ENCODE peak calls at places on chromosomes 5 and 9, in nine cellular contexts. M is H1; P is effector memory CD4-positive, alpha-beta T cell; K is tibial artery; N is SK-N-SH; F is lower lobe of right lung; Z is right lobe of liver; Q is SK-N-MC; B is dorsolateral prefrontal cortex. H is an unnamed sample.

GRCh38 chr5:158207733-158208132 is 348.8 kb upstream of the CLINT1 start:
- DNase-seq in P (no peak), N (no peak), B (no peak), Q (no peak), M (no peak), F (no peak), Z (no peak), K (no peak), H (no peak)

GRCh38 chr5:145218982-145219381 is 616.2 kb downstream of the PRELID2 start:
- DNase-seq in K (no peak), P (no peak), Z (no peak), Q (no peak), N (no peak), F (no peak), B (no peak), M (no peak), H (no peak)

GRCh38 chr9:12775963-12776774 is 1.3 kb downstream of the LURAP1L start:
- DNase-seq in Q (no peak), Z (peak), F (peak), B (peak), P (no peak), M (peak), N (peak), K (peak), H (peak)

GRCh38 chr5:160036243-160036642 is 27.3 kb downstream of the TTC1 start:
- DNase-seq in Q (no peak), K (no peak), B (no peak), N (no peak), F (no peak), Z (no peak), M (no peak), P (no peak), H (no peak)

GRCh38 chr5:101278011-101278687 is 375.1 kb upstream of the ST8SIA4 start:
- DNase-seq in M (no peak), Q (no peak), P (no peak), K (no peak), Z (no peak), N (no peak), F (no peak), B (no peak), H (no peak)

GRCh38 chr5:160287378-160288051 is 24.8 kb downstream of the CCNJL start:
- DNase-seq in N (peak), M (peak), Z (no peak), F (peak), P (no peak), K (no peak), B (no peak), Q (no peak), H (no peak)

GRCh38 chr9:13360188-13360587 is 80.7 kb upstream of the MPDZ start:
- DNase-seq in Z (no peak), Q (no peak), P (no peak), M (no peak), F (no peak), K (no peak), N (peak), B (no peak), H (no peak)

GRCh38 chr5:96978812-96979449 is 43.1 kb downstream of the LNPEP start:
- DNase-seq in M (no peak), K (no peak), Q (no peak), N (no peak), F (no peak), B (no peak), P (no peak), Z (no peak), H (no peak)

GRCh38 chr9:109476781-109477268 is 21.3 kb downstream of the PTPN3 start:
- DNase-seq in B (no peak), P (no peak), Q (no peak), N (no peak), F (no peak), M (no peak), Z (no peak), K (no peak), H (no peak)

GRCh38 chr5:127228540-127229184 is 61.9 kb upstream of the MEGF10 start:
- DNase-seq in Q (no peak), K (no peak), F (no peak), B (no peak), M (peak), Z (no peak), P (no peak), N (peak), H (no peak)

GRCh38 chr5:124668353-124669299 is 77.8 kb downstream of the ZNF608 start:
- DNase-seq in Q (no peak), P (no peak), M (no peak), Z (no peak), B (no peak), F (no peak), K (no peak), N (no peak), H (no peak)

GRCh38 chr9:88874391-88874790 is 116.9 kb upstream of the S1PR3 start:
- DNase-seq in K (no peak), F (no peak), N (no peak), M (no peak), Q (no peak), P (no peak), Z (no peak), B (no peak), H (no peak)

GRCh38 chr5:137344723-137345322 is 154.3 kb downstream of the SPOCK1 start:
- DNase-seq in P (no peak), Z (no peak), Q (peak), K (peak), B (no peak), N (peak), F (no peak), M (peak), H (peak)

GRCh38 chr9:108168451-108168850 is 678.9 kb upstream of the KLF4 start:
- DNase-seq in N (no peak), Z (no peak), F (no peak), K (peak), P (no peak), M (no peak), Q (no peak), B (no peak), H (no peak)

GRCh38 chr5:172293054-172293744 is 9.6 kb upstream of the UBTD2 start:
- DNase-seq in K (peak), P (peak), F (peak), Z (peak), N (peak), M (peak), Q (peak), B (peak), H (peak)

GRCh38 chr5:143614831-143615230 is 197.1 kb upstream of the HMHB1 start:
- DNase-seq in Z (no peak), M (no peak), F (no peak), B (no peak), K (no peak), P (no peak), Q (no peak), N (no peak), H (no peak)

GRCh38 chr9:126391713-126392661 is 65.4 kb downstream of the MVB12B start:
- DNase-seq in Z (no peak), Q (no peak), B (no peak), F (no peak), M (no peak), N (no peak), P (no peak), K (no peak), H (no peak)

GRCh38 chr9:109771084-109771483 is 8.9 kb upstream of the PALM2AKAP2 start:
- DNase-seq in Z (no peak), M (no peak), N (no peak), P (no peak), Q (no peak), B (no peak), F (no peak), K (no peak), H (no peak)

GRCh38 chr5:82418608-82418950 is 140.4 kb upstream of the RPS23 start:
- DNase-seq in Z (no peak), K (no peak), M (no peak), Q (no peak), B (no peak), N (no peak), P (no peak), F (no peak), H (no peak)
- H3K27ac ChIP-seq in Z (no peak), K (no peak), M (no peak), Q (no peak), B (no peak), N (peak), P (no peak), F (peak), H (no peak)

GRCh38 chr9:131482343-131483006 is 20.2 kb upstream of the POMT1 start:
- DNase-seq in F (peak), P (no peak), K (no peak), N (no peak), Z (no peak), B (no peak), M (no peak), Q (no peak), H (no peak)

GRCh38 chr9:131484051-131484445 is 18.7 kb upstream of the POMT1 start:
- DNase-seq in P (no peak), N (no peak), B (no peak), F (peak), M (no peak), Q (no peak), K (no peak), Z (no peak), H (no peak)

GRCh38 chr9:131484560-131485185 is 18.0 kb upstream of the POMT1 start:
- DNase-seq in Q (no peak), Z (no peak), M (no peak), N (no peak), B (no peak), F (peak), K (no peak), P (no peak), H (peak)

GRCh38 chr9:131485206-131485605 is 17.5 kb upstream of the POMT1 start:
- DNase-seq in P (no peak), F (peak), M (no peak), Z (no peak), B (no peak), Q (no peak), N (no peak), K (no peak), H (no peak)

GRCh38 chr9:131483319-131484050 is 19.2 kb upstream of the POMT1 start:
- DNase-seq in M (no peak), Q (no peak), N (no peak), Z (no peak), K (no peak), F (peak), B (no peak), P (no peak), H (peak)
- H3K27ac ChIP-seq in M (no peak), Q (no peak), N (no peak), Z (no peak), K (no peak), F (no peak), B (peak), P (no peak), H (peak)

DNA sequence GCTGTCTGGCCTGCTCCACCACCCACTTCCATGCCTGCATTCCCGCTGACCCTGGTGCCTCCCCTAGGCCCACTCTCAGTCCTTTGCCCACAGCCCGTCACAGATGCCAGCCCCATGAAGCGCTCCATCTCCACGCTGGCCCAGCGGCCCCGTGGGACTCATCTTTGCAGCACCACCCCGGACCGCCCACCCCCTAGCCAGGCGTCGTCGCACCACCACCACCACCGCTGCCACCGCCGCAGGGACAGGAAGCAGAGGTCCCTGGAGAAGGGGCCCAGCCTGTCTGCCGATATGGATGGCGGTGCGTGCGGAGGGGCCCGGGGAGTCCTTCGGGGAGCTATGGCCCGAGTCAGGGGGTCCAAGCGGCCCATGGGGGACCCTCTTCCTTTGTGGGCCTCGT is 242.5 kb downstream of the CACNA1B start:
- DNase-seq in M (no peak), K (no peak), Z (peak), N (no peak), F (no peak), B (no peak), P (no peak), Q (no peak), H (no peak)
- H3K27ac ChIP-seq in M (no peak), K (no peak), Z (no peak), N (no peak), F (no peak), B (no peak), P (no peak), Q (no peak), H (no peak)

GRCh38 chr5:68345595-68345994 is 130.0 kb downstream of the PIK3R1 start:
- DNase-seq in Q (no peak), F (no peak), K (no peak), P (no peak), Z (no peak), B (no peak), M (no peak), N (no peak), H (no peak)

GRCh38 chr5:68342693-68343092 is 127.1 kb downstream of the PIK3R1 start:
- DNase-seq in M (no peak), N (no peak), K (no peak), P (no peak), Q (no peak), Z (no peak), F (no peak), B (no peak), H (no peak)

GRCh38 chr5:68343421-68343826 is 127.9 kb downstream of the PIK3R1 start:
- DNase-seq in Z (no peak), N (no peak), K (peak), Q (no peak), M (no peak), P (no peak), F (no peak), B (peak), H (peak)

GRCh38 chr5:68345166-68345565 is 129.6 kb downstream of the PIK3R1 start:
- DNase-seq in Z (no peak), M (no peak), B (no peak), F (no peak), Q (no peak), K (no peak), N (no peak), P (no peak), H (no peak)

DNA sequence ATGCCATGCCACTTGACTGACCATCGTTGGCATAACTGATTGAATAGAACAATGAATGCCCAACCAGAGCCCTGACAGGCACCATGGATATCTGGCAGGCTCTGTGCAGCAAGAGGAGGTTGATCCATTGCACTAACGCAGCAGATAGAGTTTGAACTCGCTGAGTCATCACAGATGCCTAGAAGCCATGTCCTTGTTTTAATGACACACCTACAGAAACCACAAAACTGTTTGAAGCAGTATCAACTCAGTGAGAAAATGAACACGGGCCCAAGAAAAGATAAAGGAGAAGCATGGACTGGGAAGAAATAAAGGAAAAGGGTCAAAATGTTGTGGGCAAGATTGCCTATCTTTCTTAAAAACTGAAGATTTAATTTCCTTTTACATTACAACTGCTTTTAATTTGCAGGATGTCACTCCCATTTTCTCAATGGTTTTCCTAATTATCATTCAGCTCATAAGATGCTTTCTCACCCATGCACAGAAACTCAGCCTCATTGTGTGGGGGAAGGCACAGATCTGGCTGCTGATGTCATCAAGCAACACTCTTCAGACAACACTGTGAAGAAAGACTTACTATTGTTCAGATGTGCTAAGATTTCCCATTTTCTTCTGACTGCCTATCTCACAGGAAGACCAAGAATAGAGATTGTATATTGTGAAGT is 129.0 kb downstream of the PIK3R1 start:
- DNase-seq in P (no peak), N (no peak), B (peak), M (no peak), K (no peak), Q (no peak), F (no peak), Z (no peak), H (no peak)
- H3K27ac ChIP-seq in P (no peak), N (no peak), B (no peak), M (no peak), K (peak), Q (no peak), F (no peak), Z (no peak), H (no peak)

H was measured in sigmoid colon.